ENCODE peak calls at places on chromosome 14, in four cellular contexts. U is tibial artery, H is astrocyte, F is HCT116. V is an unnamed sample. For H3K4me1, the result is how much of the 10 kb centered on the place peaks cover.

GRCh38 chr14:72615511-72616121 is 278.3 kb downstream of the DPF3 start:
- DNase-seq in U (no peak), F (no peak), H (peak), V (no peak)

GRCh38 chr14:85566603-85567002 is 36.7 kb downstream of the FLRT2 start:
- DNase-seq in H (peak), F (no peak), U (no peak), V (no peak)

GRCh38 chr14:92986254-92987147 is 63.6 kb downstream of the CHGA start:
- DNase-seq in F (no peak), H (peak), U (peak), V (peak)

GRCh38 chr14:55721353-55721752 is 141.3 kb downstream of the KTN1 start:
- DNase-seq in H (peak), U (no peak), F (peak), V (peak)

GRCh38 chr14:106509795-106510194 is 983.4 kb downstream of the TMEM121 start:
- DNase-seq in F (no peak), U (no peak), H (no peak), V (no peak)

GRCh38 chr14:23193432-23193831 is 10.0 kb upstream of the SLC7A8 start:
- DNase-seq in H (no peak), F (no peak), U (no peak), V (no peak)

GRCh38 chr14:59358774-59359173 is 106.4 kb downstream of the GPR135 start:
- DNase-seq in H (no peak), U (no peak), F (no peak), V (no peak)

GRCh38 chr14:49051328-49052060 is 534.7 kb downstream of the RPS29 start:
- DNase-seq in H (peak), F (no peak), U (no peak), V (no peak)

GRCh38 chr14:91968280-91968679 is 20.8 kb upstream of the FBLN5 start:
- DNase-seq in F (no peak), H (no peak), U (no peak), V (no peak)

GRCh38 chr14:33165144-33165925 is 226.7 kb downstream of the NPAS3 start:
- DNase-seq in H (peak), U (no peak), F (no peak), V (no peak)

GRCh38 chr14:58488550-58488949 is 61.0 kb downstream of the KIAA0586 start:
- DNase-seq in F (no peak), U (no peak), H (peak), V (no peak)

GRCh38 chr14:91415794-91416743 is 1.6 kb downstream of the CCDC88C start:
- DNase-seq in U (no peak), F (no peak), H (no peak), V (no peak)

GRCh38 chr14:63878792-63879191 is 26.0 kb downstream of the SYNE2 start:
- DNase-seq in F (no peak), U (no peak), H (no peak), V (no peak)

GRCh38 chr14:29242755-29243340 is 476.3 kb downstream of the FOXG1 start:
- DNase-seq in F (no peak), H (peak), U (no peak), V (no peak)

GRCh38 chr14:51701956-51702355 is 50.2 kb downstream of the FRMD6 start:
- DNase-seq in U (no peak), H (no peak), F (no peak), V (no peak)

GRCh38 chr14:91387135-91387849 is 30.3 kb downstream of the CCDC88C start:
- DNase-seq in F (no peak), H (peak), U (no peak), V (no peak)

GRCh38 chr14:91009501-91010152 is 50.8 kb downstream of the RPS6KA5 start:
- DNase-seq in H (no peak), U (no peak), F (no peak), V (no peak)

GRCh38 chr14:23120405-23121251 is 1.6 kb upstream of the CEBPE start:
- DNase-seq in U (peak), H (peak), F (peak), V (peak)

GRCh38 chr14:41385787-41386186 is 220.9 kb upstream of the LRFN5 start:
- DNase-seq in U (no peak), F (no peak), H (no peak), V (no peak)

GRCh38 chr14:39006721-39007410 is 96.2 kb downstream of the SEC23A start:
- DNase-seq in F (no peak), U (no peak), H (peak), V (no peak)

GRCh38 chr14:100428727-100429126 is 105.6 kb downstream of the SLC25A47 start:
- DNase-seq in U (no peak), F (no peak), H (peak), V (no peak)

GRCh38 chr14:86035882-86036281 is 505.9 kb downstream of the FLRT2 start:
- DNase-seq in F (no peak), U (no peak), H (no peak), V (no peak)

GRCh38 chr14:30078827-30079402 is 151.3 kb upstream of the PRKD1 start:
- DNase-seq in H (no peak), U (no peak), F (no peak), V (no peak)

GRCh38 chr14:98743536-98743935 is 528.5 kb downstream of the BCL11B start:
- DNase-seq in H (no peak), F (no peak), U (no peak), V (no peak)

GRCh38 chr14:56379956-56380355 is 199.6 kb upstream of the TMEM260 start:
- DNase-seq in H (peak), F (no peak), U (no peak), V (no peak)

GRCh38 chr14:77339407-77339806 is 18.6 kb downstream of the GSTZ1 start:
- DNase-seq in H (no peak), U (no peak), F (no peak), V (no peak)

GRCh38 chr14:101834387-101835165 is 73.1 kb downstream of the PPP2R5C start:
- DNase-seq in H (no peak), U (no peak), F (no peak), V (peak)

GRCh38 chr14:92491782-92492181 is 21.8 kb upstream of the RIN3 start:
- DNase-seq in H (no peak), F (no peak), U (no peak), V (no peak)

GRCh38 chr14:101858791-101859537 is 97.5 kb downstream of the PPP2R5C start:
- DNase-seq in H (no peak), F (no peak), U (no peak), V (no peak)

GRCh38 chr14:63286071-63286470 is 32.7 kb downstream of the GPHB5 start:
- DNase-seq in H (no peak), U (no peak), F (no peak), V (peak)

GRCh38 chr14:51776102-51776894 is 84.1 kb upstream of the GNG2 start:
- DNase-seq in H (peak), U (no peak), F (peak), V (peak)

GRCh38 chr14:103514596-103515421 is 7.8 kb downstream of the CKB start:
- DNase-seq in U (peak), H (no peak), F (no peak), V (peak)

GRCh38 chr14:42475289-42475688 is 868.6 kb downstream of the LRFN5 start:
- DNase-seq in F (no peak), H (no peak), U (no peak), V (no peak)

DNA sequence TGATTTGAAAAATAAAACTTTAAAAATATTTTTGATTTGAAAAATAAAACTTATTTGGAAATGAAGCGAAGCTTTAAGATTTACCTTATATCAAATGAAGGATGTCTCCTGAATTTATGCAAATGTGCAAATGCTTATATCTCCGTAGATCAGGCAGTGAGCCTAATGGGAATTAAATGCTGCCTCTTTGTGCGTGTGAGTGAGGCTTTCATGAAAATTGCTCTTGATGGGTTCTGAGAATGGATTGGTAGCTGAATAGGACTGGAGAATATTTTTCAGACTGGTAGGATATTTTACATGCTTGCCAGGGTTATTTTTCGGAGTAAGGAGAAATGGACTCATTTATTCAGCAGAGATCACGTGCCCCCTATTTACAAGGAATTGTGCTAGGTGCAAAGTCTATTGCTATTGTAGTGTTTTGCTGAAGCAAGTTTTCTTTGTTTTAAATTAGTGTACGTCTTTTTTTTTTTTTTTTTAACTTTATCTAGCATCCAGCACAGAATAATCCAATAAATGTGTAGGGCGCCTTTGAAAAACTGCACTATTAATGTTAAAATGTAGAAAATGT is 2.4 kb downstream of the VRK1 start:
- DNase-seq in H (no peak), U (no peak), F (no peak), V (no peak)
- H3K4me1 ChIP-seq in H (under half), U (under half), F (under half), V (under half)

DNA sequence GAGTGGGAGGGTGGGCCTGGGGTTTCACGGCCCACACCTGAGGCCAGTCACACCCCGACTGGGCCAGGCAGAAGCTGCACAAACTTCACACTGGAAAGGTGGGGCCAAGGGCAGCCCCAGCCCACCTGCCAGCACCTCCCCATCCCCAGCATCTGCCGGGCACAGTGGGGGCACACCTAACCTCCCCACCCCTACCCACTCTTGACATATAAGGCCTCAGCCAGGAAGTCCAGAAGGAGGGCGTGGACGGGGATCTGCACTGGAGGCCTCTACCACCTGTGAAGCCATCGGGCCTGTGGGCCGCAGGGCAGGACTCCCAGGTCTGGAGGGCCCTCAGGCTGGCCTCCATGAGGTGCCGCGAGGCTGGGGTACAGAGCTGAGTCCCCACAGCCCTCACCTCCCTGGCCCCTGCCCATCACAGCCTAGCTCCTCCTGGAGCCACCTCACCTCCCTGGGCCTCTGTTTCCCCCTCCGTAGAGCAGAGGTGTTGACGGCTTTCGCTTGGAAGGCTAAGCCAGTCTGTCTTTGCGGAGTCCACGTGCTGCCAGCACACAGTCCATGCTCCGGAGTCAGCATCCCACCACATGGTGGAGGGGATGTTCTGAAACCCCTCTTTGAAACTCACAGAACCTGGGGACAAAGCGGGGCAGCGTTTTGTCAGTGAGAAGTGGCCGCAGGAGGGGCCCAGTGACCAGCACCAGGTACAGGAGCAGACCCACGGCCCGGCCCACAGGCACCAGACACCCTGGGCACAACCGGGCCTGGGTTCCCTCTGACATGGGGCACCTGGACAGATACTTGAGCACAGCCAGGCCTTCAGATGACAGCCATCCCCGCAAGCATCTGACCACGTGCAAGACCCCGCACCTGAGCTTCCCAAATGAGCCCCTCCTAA is 38.2 kb upstream of the INF2 start:
- DNase-seq in H (no peak), U (peak), F (no peak), V (no peak)
- H3K4me1 ChIP-seq in H (under half), U (under half), F (under half), V (under half)

DNA sequence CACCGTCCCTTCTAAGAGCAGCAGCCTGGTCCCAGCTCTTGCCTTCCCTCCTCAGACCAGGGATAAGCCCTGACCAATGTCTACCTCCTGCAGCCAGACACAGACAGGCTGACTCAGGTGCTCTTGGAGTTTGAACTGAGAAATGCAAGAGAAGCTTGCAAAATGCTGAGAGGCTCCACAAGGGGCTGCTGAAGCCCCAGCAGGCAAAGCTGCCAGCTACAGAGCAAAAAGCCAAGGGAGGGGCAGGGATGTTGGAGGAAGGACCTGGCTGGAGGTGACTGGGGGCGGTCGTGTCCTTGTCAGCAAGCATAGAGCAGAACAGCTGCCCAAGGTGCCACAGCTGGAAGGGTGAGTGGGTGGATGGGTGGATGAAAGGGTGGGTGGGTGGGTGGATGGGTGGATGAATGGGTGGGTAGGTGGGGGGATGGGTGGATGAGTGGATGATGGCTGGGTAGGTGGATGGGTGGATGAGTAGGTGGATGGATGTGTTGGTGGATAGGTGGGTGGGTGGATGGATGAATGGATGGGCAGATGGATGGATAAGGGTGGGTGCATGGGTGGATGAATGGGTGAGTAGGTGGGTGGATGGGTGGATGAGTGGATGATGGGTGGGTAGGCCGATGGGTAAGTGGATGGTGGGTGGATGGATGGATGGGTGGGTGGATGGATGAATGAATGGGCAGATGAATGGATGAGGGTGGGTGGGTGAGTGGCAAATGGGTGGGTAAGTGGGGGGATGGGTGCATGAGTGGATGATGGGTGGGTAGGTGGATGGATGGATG is 4.0 kb upstream of the INF2 start:
- DNase-seq in U (no peak), H (no peak), F (no peak), V (no peak)
- H3K4me1 ChIP-seq in U (under half), H (half or more), F (half or more), V (half or more)

GRCh38 chr14:68250950-68251765 is 431.6 kb downstream of the RAD51B start:
- DNase-seq in F (no peak), H (no peak), U (no peak), V (no peak)

GRCh38 chr14:68251766-68252100 is 432.2 kb downstream of the RAD51B start:
- DNase-seq in U (no peak), H (no peak), F (no peak), V (no peak)

GRCh38 chr14:68248481-68249255 is 429.1 kb downstream of the RAD51B start:
- DNase-seq in H (peak), U (peak), F (peak), V (peak)

GRCh38 chr14:68247867-68248266 is 428.3 kb downstream of the RAD51B start:
- DNase-seq in F (no peak), H (no peak), U (no peak), V (peak)

GRCh38 chr14:68249534-68250517 is 430.2 kb downstream of the RAD51B start:
- DNase-seq in U (no peak), F (peak), H (peak), V (no peak)
- H3K4me1 ChIP-seq in U (half or more), F (half or more), H (under half), V (half or more)

V was measured in body of pancreas.